ENCODE peak calls at places on chromosomes 3 and 15, in eight cellular contexts. I is cardiac fibroblast; Y is endothelial cell; F is NCI-H2227 treated with DMSO at 0.1 percent for 48 hours; D is stimulated activated CD8-positive, alpha-beta memory T cell treated with anti-CD3 and anti-CD28 coated beads, Interleukin-4, amount 100 ng/mL, for 1 hour; C is prostate gland; Q is NCI-H1105; P is effector memory CD4-positive, alpha-beta T cell. J is an unnamed sample.
A peak's percentile ranks its signal among the peaks of the same experiment; 100 is the strongest.

GRCh38 chr3:3552741-3553140 is 246.5 kb upstream of the LRRN1 start:
- DNase-seq in Y (no peak), F (no peak), P (no peak), Q (no peak), I (no peak), D (no peak), C (no peak), J (no peak)

GRCh38 chr15:40283615-40284306 is 897 bp upstream of the ANKRD63 start:
- DNase-seq in P (no peak), I (no peak), D (no peak), C (no peak), Q (no peak), F (no peak), Y (no peak), J (no peak)

GRCh38 chr3:117047951-117048705 is 338.5 kb downstream of the TUSC7 start:
- DNase-seq in Y (no peak), Q (no peak), C (no peak), I (no peak), D (no peak), F (no peak), P (no peak), J (no peak)

GRCh38 chr3:109224333-109224732 is 87.8 kb downstream of the C3orf85 start:
- DNase-seq in D (no peak), P (no peak), Q (no peak), Y (peak; percentile 7), F (no peak), C (no peak), I (no peak), J (no peak)

GRCh38 chr3:38136272-38136806 is 588 bp downstream of the ACAA1 start:
- DNase-seq in Q (no peak), P (no peak), F (no peak), Y (no peak), D (no peak), C (no peak), I (no peak), J (no peak)

GRCh38 chr15:89071471-89071870 is 16.8 kb upstream of the ABHD2 start:
- DNase-seq in I (no peak), C (no peak), P (no peak), D (no peak), Y (no peak), Q (no peak), F (no peak), J (no peak)

GRCh38 chr15:49934487-49934886 is 184.5 kb downstream of the ATP8B4 start:
- DNase-seq in Q (no peak), Y (no peak), D (no peak), P (no peak), I (no peak), C (no peak), F (no peak), J (no peak)

GRCh38 chr15:24772709-24773373 is 97.3 kb downstream of the NPAP1 start:
- DNase-seq in P (peak; percentile 19), C (peak; percentile 54), Y (peak; percentile 83), I (peak; percentile 81), D (peak; percentile 4), F (peak; percentile 70), Q (no peak), J (peak; percentile 34)

GRCh38 chr3:41653575-41654239 is 308.2 kb downstream of the ULK4 start:
- DNase-seq in F (no peak), D (no peak), I (peak; percentile 11), Y (no peak), Q (no peak), P (no peak), C (no peak), J (no peak)

GRCh38 chr3:30437172-30437571 is 169.2 kb upstream of the TGFBR2 start:
- DNase-seq in D (no peak), Q (no peak), C (no peak), F (no peak), P (no peak), Y (no peak), I (peak; percentile 87), J (no peak)

GRCh38 chr3:44992555-44993470 is 16.8 kb downstream of the EXOSC7 start:
- DNase-seq in Y (peak; percentile 43), I (peak; percentile 32), D (no peak), F (no peak), C (no peak), P (no peak), Q (no peak), J (no peak)

GRCh38 chr3:110478377-110479054 is 593.1 kb upstream of the NECTIN3 start:
- DNase-seq in D (no peak), C (no peak), F (no peak), Y (no peak), Q (no peak), I (no peak), P (no peak), J (no peak)

GRCh38 chr15:66707310-66708160 is 5.5 kb downstream of the SMAD6 start:
- DNase-seq in P (no peak), F (peak; percentile 91), C (peak; percentile 46), Q (peak; percentile 93), Y (peak; percentile 36), D (no peak), I (peak; percentile 79), J (no peak)